ENCODE peak calls at places on chromosomes 3 and 15, in nine cellular contexts. One of them, this sample, is unnamed.

GRCh38 chr3:73707772-73708171 is 83.0 kb upstream of the PDZRN3 start:
- DNase-seq in OCI-LY7: no peak
- DNase-seq in SK-N-SH: no peak
- DNase-seq in HCT116: no peak
- DNase-seq in GM23248: peak
- DNase-seq in MM.1S: no peak
- DNase-seq in GM23338: no peak
- DNase-seq in neural progenitor cell: no peak
- DNase-seq in PC-3: no peak
- DNase-seq in this sample: no peak

GRCh38 chr3:190586631-190587000 is 72.7 kb downstream of the IL1RAP start:
- DNase-seq in OCI-LY7: no peak
- DNase-seq in SK-N-SH: no peak
- DNase-seq in HCT116: peak
- DNase-seq in GM23248: peak
- DNase-seq in MM.1S: no peak
- DNase-seq in GM23338: no peak
- DNase-seq in neural progenitor cell: no peak
- DNase-seq in PC-3: peak
- DNase-seq in this sample: peak

GRCh38 chr3:133509482-133509881 is 64.0 kb upstream of the CDV3 start:
- DNase-seq in OCI-LY7: no peak
- DNase-seq in SK-N-SH: no peak
- DNase-seq in HCT116: no peak
- DNase-seq in GM23248: peak
- DNase-seq in MM.1S: no peak
- DNase-seq in GM23338: no peak
- DNase-seq in neural progenitor cell: no peak
- DNase-seq in PC-3: no peak
- DNase-seq in this sample: no peak

GRCh38 chr3:132721479-132722164 is 587 bp downstream of the NPHP3 start:
- DNase-seq in OCI-LY7: no peak
- DNase-seq in SK-N-SH: no peak
- DNase-seq in HCT116: no peak
- DNase-seq in GM23248: peak
- DNase-seq in MM.1S: peak
- DNase-seq in GM23338: peak
- DNase-seq in neural progenitor cell: peak
- DNase-seq in PC-3: peak
- DNase-seq in this sample: peak

GRCh38 chr3:67875338-67875737 is 220.9 kb upstream of the SUCLG2 start:
- DNase-seq in OCI-LY7: no peak
- DNase-seq in SK-N-SH: no peak
- DNase-seq in HCT116: no peak
- DNase-seq in GM23248: no peak
- DNase-seq in MM.1S: no peak
- DNase-seq in GM23338: no peak
- DNase-seq in neural progenitor cell: no peak
- DNase-seq in PC-3: peak
- DNase-seq in this sample: no peak

GRCh38 chr3:111326144-111326995 is 215.6 kb upstream of the CD96 start:
- DNase-seq in OCI-LY7: no peak
- DNase-seq in SK-N-SH: no peak
- DNase-seq in HCT116: no peak
- DNase-seq in GM23248: peak
- DNase-seq in MM.1S: peak
- DNase-seq in GM23338: no peak
- DNase-seq in neural progenitor cell: no peak
- DNase-seq in PC-3: peak
- DNase-seq in this sample: no peak

GRCh38 chr3:8722808-8723207 is 10.8 kb upstream of the CAV3 start:
- DNase-seq in OCI-LY7: no peak
- DNase-seq in SK-N-SH: no peak
- DNase-seq in HCT116: no peak
- DNase-seq in GM23248: no peak
- DNase-seq in MM.1S: no peak
- DNase-seq in GM23338: no peak
- DNase-seq in neural progenitor cell: no peak
- DNase-seq in PC-3: no peak
- DNase-seq in this sample: no peak

GRCh38 chr3:134350266-134350665 is 24.0 kb downstream of the AMOTL2 start:
- DNase-seq in OCI-LY7: no peak
- DNase-seq in SK-N-SH: no peak
- DNase-seq in HCT116: no peak
- DNase-seq in GM23248: peak
- DNase-seq in MM.1S: no peak
- DNase-seq in GM23338: no peak
- DNase-seq in neural progenitor cell: no peak
- DNase-seq in PC-3: no peak
- DNase-seq in this sample: no peak

GRCh38 chr15:68372291-68372811 is 59.6 kb downstream of the ITGA11 start:
- DNase-seq in OCI-LY7: no peak
- DNase-seq in SK-N-SH: peak
- DNase-seq in HCT116: peak
- DNase-seq in GM23248: peak
- DNase-seq in MM.1S: no peak
- DNase-seq in GM23338: peak
- DNase-seq in neural progenitor cell: peak
- DNase-seq in PC-3: peak
- DNase-seq in this sample: no peak

GRCh38 chr3:46851364-46852328 is 11.6 kb downstream of the MYL3 start:
- DNase-seq in OCI-LY7: no peak
- DNase-seq in SK-N-SH: no peak
- DNase-seq in HCT116: no peak
- DNase-seq in GM23248: no peak
- DNase-seq in MM.1S: no peak
- DNase-seq in GM23338: no peak
- DNase-seq in neural progenitor cell: no peak
- DNase-seq in PC-3: no peak
- DNase-seq in this sample: no peak

GRCh38 chr3:172953576-172953975 is 187.5 kb downstream of the SPATA16 start:
- DNase-seq in OCI-LY7: no peak
- DNase-seq in SK-N-SH: no peak
- DNase-seq in HCT116: no peak
- DNase-seq in GM23248: no peak
- DNase-seq in MM.1S: no peak
- DNase-seq in GM23338: no peak
- DNase-seq in neural progenitor cell: no peak
- DNase-seq in PC-3: no peak
- DNase-seq in this sample: no peak

GRCh38 chr3:48208088-48208487 is 15.2 kb upstream of the CAMP start:
- DNase-seq in OCI-LY7: no peak
- DNase-seq in SK-N-SH: peak
- DNase-seq in HCT116: no peak
- DNase-seq in GM23248: no peak
- DNase-seq in MM.1S: no peak
- DNase-seq in GM23338: no peak
- DNase-seq in neural progenitor cell: no peak
- DNase-seq in PC-3: no peak
- DNase-seq in this sample: no peak

GRCh38 chr15:85899927-85900326 is 105.2 kb upstream of the KLHL25 start:
- DNase-seq in OCI-LY7: no peak
- DNase-seq in SK-N-SH: no peak
- DNase-seq in HCT116: no peak
- DNase-seq in GM23248: no peak
- DNase-seq in MM.1S: no peak
- DNase-seq in GM23338: no peak
- DNase-seq in neural progenitor cell: no peak
- DNase-seq in PC-3: no peak
- DNase-seq in this sample: peak

GRCh38 chr15:85892232-85892631 is 97.5 kb upstream of the KLHL25 start:
- DNase-seq in OCI-LY7: no peak
- DNase-seq in SK-N-SH: no peak
- DNase-seq in HCT116: no peak
- DNase-seq in GM23248: no peak
- DNase-seq in MM.1S: no peak
- DNase-seq in GM23338: no peak
- DNase-seq in neural progenitor cell: no peak
- DNase-seq in PC-3: no peak
- DNase-seq in this sample: no peak

GRCh38 chr15:85897207-85897817 is 102.6 kb upstream of the KLHL25 start:
- DNase-seq in OCI-LY7: no peak
- DNase-seq in SK-N-SH: no peak
- DNase-seq in HCT116: no peak
- DNase-seq in GM23248: no peak
- DNase-seq in MM.1S: no peak
- DNase-seq in GM23338: peak
- DNase-seq in neural progenitor cell: no peak
- DNase-seq in PC-3: no peak
- DNase-seq in this sample: no peak

GRCh38 chr15:85897818-85898717 is 103.3 kb upstream of the KLHL25 start:
- DNase-seq in OCI-LY7: no peak
- DNase-seq in SK-N-SH: no peak
- DNase-seq in HCT116: no peak
- DNase-seq in GM23248: no peak
- DNase-seq in MM.1S: no peak
- DNase-seq in GM23338: peak
- DNase-seq in neural progenitor cell: peak
- DNase-seq in PC-3: no peak
- DNase-seq in this sample: no peak
- H3K4me2 ChIP-seq in OCI-LY7: no peak
- H3K4me2 ChIP-seq in SK-N-SH: no peak
- H3K4me2 ChIP-seq in HCT116: no peak
- H3K4me2 ChIP-seq in GM23248: no peak
- H3K4me2 ChIP-seq in MM.1S: no peak
- H3K4me2 ChIP-seq in GM23338: peak
- H3K4me2 ChIP-seq in neural progenitor cell: peak
- H3K4me2 ChIP-seq in PC-3: no peak
- H3K4me2 ChIP-seq in this sample: no peak

DNA sequence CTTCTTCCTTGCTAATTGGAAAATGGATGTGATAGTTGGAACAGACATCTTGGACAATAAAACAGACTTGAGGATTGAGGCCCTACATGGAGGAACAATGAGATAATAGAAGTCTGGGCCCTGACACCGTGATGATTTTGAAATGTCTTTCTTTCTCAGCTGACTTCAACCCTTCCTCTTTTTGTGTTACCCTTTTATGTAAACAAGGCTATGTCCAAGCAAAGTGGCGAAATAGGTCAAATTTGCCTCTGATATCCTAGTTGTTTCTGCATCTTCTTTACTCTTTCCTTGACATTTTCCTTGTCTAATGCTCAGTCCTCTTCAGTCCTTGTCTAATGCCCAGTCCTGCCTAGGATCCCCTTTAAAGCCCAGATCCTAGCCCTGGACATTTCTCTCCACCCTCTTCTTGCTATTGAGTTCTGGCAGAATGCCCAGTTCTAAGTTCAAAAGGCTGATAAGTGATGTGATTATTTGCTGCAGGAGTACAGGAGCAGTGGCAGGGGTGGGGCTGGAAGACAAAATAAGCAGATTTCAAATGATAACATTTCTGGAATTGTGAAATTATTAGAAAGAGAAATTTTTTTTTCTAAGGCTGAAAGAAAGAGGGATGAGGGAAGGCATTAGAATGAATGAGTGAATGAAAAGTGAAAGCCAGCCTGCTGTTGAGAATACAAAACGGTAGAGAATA is 6.5 kb upstream of the VPS8 start:
- DNase-seq in OCI-LY7: no peak
- DNase-seq in SK-N-SH: peak
- DNase-seq in HCT116: no peak
- DNase-seq in GM23248: no peak
- DNase-seq in MM.1S: no peak
- DNase-seq in GM23338: no peak
- DNase-seq in neural progenitor cell: no peak
- DNase-seq in PC-3: no peak
- DNase-seq in this sample: peak
- H2AFZ ChIP-seq in OCI-LY7: no peak
- H2AFZ ChIP-seq in SK-N-SH: no peak
- H2AFZ ChIP-seq in HCT116: no peak
- H2AFZ ChIP-seq in GM23248: no peak
- H2AFZ ChIP-seq in MM.1S: no peak
- H2AFZ ChIP-seq in GM23338: no peak
- H2AFZ ChIP-seq in neural progenitor cell: no peak
- H2AFZ ChIP-seq in PC-3: no peak
- H2AFZ ChIP-seq in this sample: no peak

DNA sequence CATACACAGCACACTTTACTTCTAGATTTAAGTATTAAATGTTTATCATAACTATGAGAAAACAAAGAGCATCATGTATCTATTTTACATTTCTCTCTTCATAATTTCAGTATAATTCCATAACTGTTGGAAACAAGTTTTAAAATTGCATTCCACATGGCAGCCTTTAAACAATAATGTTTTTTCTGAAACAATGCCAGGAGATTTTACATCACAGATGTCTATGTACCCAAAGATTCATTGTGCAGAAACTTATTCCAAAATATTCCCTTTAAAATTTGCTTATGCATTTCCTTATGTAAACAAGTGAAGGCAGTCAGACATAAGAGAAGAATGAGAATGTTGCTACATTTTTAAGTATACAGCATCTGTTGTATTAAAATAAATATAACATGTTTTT is 324.9 kb upstream of the COL8A1 start:
- DNase-seq in OCI-LY7: no peak
- DNase-seq in SK-N-SH: no peak
- DNase-seq in HCT116: no peak
- DNase-seq in GM23248: no peak
- DNase-seq in MM.1S: no peak
- DNase-seq in GM23338: no peak
- DNase-seq in neural progenitor cell: no peak
- DNase-seq in PC-3: no peak
- DNase-seq in this sample: no peak
- TF ChIP-seq EZH2phosphoT487 in OCI-LY7: no peak
- TF ChIP-seq EZH2phosphoT487 in SK-N-SH: no peak
- TF ChIP-seq EZH2phosphoT487 in HCT116: no peak
- TF ChIP-seq EZH2phosphoT487 in GM23248: no peak
- TF ChIP-seq EZH2phosphoT487 in MM.1S: no peak
- TF ChIP-seq EZH2phosphoT487 in GM23338: no peak
- TF ChIP-seq EZH2phosphoT487 in neural progenitor cell: no peak
- TF ChIP-seq EZH2phosphoT487 in PC-3: no peak
- TF ChIP-seq EZH2phosphoT487 in this sample: no peak

GRCh38 chr3:66428733-66429132 is 72.1 kb downstream of the LRIG1 start:
- DNase-seq in OCI-LY7: no peak
- DNase-seq in SK-N-SH: peak
- DNase-seq in HCT116: no peak
- DNase-seq in GM23248: peak
- DNase-seq in MM.1S: no peak
- DNase-seq in GM23338: no peak
- DNase-seq in neural progenitor cell: no peak
- DNase-seq in PC-3: peak
- DNase-seq in this sample: peak

GRCh38 chr3:66431494-66431893 is 69.3 kb downstream of the LRIG1 start:
- DNase-seq in OCI-LY7: no peak
- DNase-seq in SK-N-SH: no peak
- DNase-seq in HCT116: no peak
- DNase-seq in GM23248: peak
- DNase-seq in MM.1S: no peak
- DNase-seq in GM23338: no peak
- DNase-seq in neural progenitor cell: no peak
- DNase-seq in PC-3: no peak
- DNase-seq in this sample: no peak

GRCh38 chr3:66432767-66433521 is 67.9 kb downstream of the LRIG1 start:
- DNase-seq in OCI-LY7: no peak
- DNase-seq in SK-N-SH: no peak
- DNase-seq in HCT116: no peak
- DNase-seq in GM23248: no peak
- DNase-seq in MM.1S: no peak
- DNase-seq in GM23338: no peak
- DNase-seq in neural progenitor cell: no peak
- DNase-seq in PC-3: no peak
- DNase-seq in this sample: no peak

GRCh38 chr3:66432041-66432766 is 68.6 kb downstream of the LRIG1 start:
- DNase-seq in OCI-LY7: no peak
- DNase-seq in SK-N-SH: no peak
- DNase-seq in HCT116: no peak
- DNase-seq in GM23248: no peak
- DNase-seq in MM.1S: no peak
- DNase-seq in GM23338: no peak
- DNase-seq in neural progenitor cell: no peak
- DNase-seq in PC-3: no peak
- DNase-seq in this sample: no peak

GRCh38 chr3:66430876-66431275 is 69.9 kb downstream of the LRIG1 start:
- DNase-seq in OCI-LY7: no peak
- DNase-seq in SK-N-SH: no peak
- DNase-seq in HCT116: no peak
- DNase-seq in GM23248: no peak
- DNase-seq in MM.1S: no peak
- DNase-seq in GM23338: no peak
- DNase-seq in neural progenitor cell: no peak
- DNase-seq in PC-3: no peak
- DNase-seq in this sample: no peak
- H3K4me2 ChIP-seq in OCI-LY7: no peak
- H3K4me2 ChIP-seq in SK-N-SH: no peak
- H3K4me2 ChIP-seq in HCT116: no peak
- H3K4me2 ChIP-seq in GM23248: no peak
- H3K4me2 ChIP-seq in MM.1S: no peak
- H3K4me2 ChIP-seq in GM23338: no peak
- H3K4me2 ChIP-seq in neural progenitor cell: no peak
- H3K4me2 ChIP-seq in PC-3: no peak
- H3K4me2 ChIP-seq in this sample: no peak